ENCODE peak calls at places on chromosomes 3 and 15, in four cellular contexts. R is K562, U is H1, D is HCT116. Z is an unnamed sample.

GRCh38 chr15:45200799-45201556 is 13.2 kb upstream of the SHF start:
- DNase-seq in R (peak), U (no peak), D (peak), Z (peak)

GRCh38 chr3:34483290-34483887 is 685.0 kb downstream of the PDCD6IP start:
- DNase-seq in R (no peak), U (no peak), D (no peak), Z (no peak)

GRCh38 chr3:159797771-159798170 is 190.9 kb upstream of the IL12A start:
- DNase-seq in R (no peak), U (no peak), D (no peak), Z (no peak)

GRCh38 chr3:134803051-134803505 is 8.0 kb downstream of the EPHB1 start:
- DNase-seq in R (no peak), U (no peak), D (no peak), Z (peak)

GRCh38 chr15:94523873-94524272 is 292.5 kb downstream of the MCTP2 start:
- DNase-seq in R (no peak), U (no peak), D (no peak), Z (no peak)

GRCh38 chr3:107206141-107206540 is 171.1 kb upstream of the CCDC54 start:
- DNase-seq in R (peak), U (no peak), D (peak), Z (no peak)

GRCh38 chr3:42535981-42536784 is 33.7 kb downstream of the VIPR1 start:
- DNase-seq in R (peak), U (peak), D (no peak), Z (no peak)

GRCh38 chr15:49827311-49827710 is 206.5 kb downstream of the DTWD1 start:
- DNase-seq in R (no peak), U (no peak), D (no peak), Z (no peak)

GRCh38 chr3:178078933-178079332 is 457.3 kb upstream of the KCNMB2 start:
- DNase-seq in R (no peak), U (no peak), D (no peak), Z (no peak)

GRCh38 chr15:34206016-34206415 is 3.9 kb downstream of the KATNBL1 start:
- DNase-seq in R (no peak), U (no peak), D (no peak), Z (no peak)

GRCh38 chr15:75725021-75725718 is 12.5 kb upstream of the CSPG4 start:
- DNase-seq in R (no peak), U (no peak), D (no peak), Z (no peak)

GRCh38 chr3:113606539-113607218 is 74.3 kb downstream of the SIDT1 start:
- DNase-seq in R (no peak), U (no peak), D (no peak), Z (peak)

GRCh38 chr15:89665449-89666146 is 10.3 kb upstream of the KIF7 start:
- DNase-seq in R (no peak), U (no peak), D (no peak), Z (no peak)

GRCh38 chr3:184691397-184692131 is 20.3 kb downstream of the MAGEF1 start:
- DNase-seq in R (no peak), U (no peak), D (no peak), Z (no peak)

GRCh38 chr15:94844533-94845390 is 613.4 kb downstream of the MCTP2 start:
- DNase-seq in R (peak), U (no peak), D (no peak), Z (no peak)

GRCh38 chr3:125168711-125169410 is 43.7 kb downstream of the SLC12A8 start:
- DNase-seq in R (no peak), U (no peak), D (no peak), Z (no peak)

GRCh38 chr3:193389335-193389734 is 10.8 kb upstream of the ATP13A5 start:
- DNase-seq in R (no peak), U (peak), D (no peak), Z (no peak)

GRCh38 chr15:39381517-39381916 is 199.4 kb upstream of the THBS1 start:
- DNase-seq in R (no peak), U (no peak), D (no peak), Z (peak)

GRCh38 chr3:173584834-173585831 is 187.6 kb downstream of the NLGN1 start:
- DNase-seq in R (no peak), U (no peak), D (no peak), Z (no peak)

GRCh38 chr15:45203182-45203581 is 15.4 kb upstream of the SHF start:
- DNase-seq in R (no peak), U (no peak), D (no peak), Z (no peak)

GRCh38 chr3:73813291-73813977 is 188.7 kb upstream of the PDZRN3 start:
- DNase-seq in R (no peak), U (no peak), D (no peak), Z (no peak)

GRCh38 chr3:184968115-184968514 is 156.1 kb downstream of the VPS8 start:
- DNase-seq in R (no peak), U (no peak), D (no peak), Z (no peak)

GRCh38 chr3:32401541-32402052 is 9.9 kb downstream of the CMTM7 start:
- DNase-seq in R (no peak), U (no peak), D (no peak), Z (no peak)

GRCh38 chr3:193787496-193787870 is 194.5 kb downstream of the OPA1 start:
- DNase-seq in R (no peak), U (no peak), D (no peak), Z (no peak)

GRCh38 chr3:129827765-129828164 is 65.7 kb downstream of the TMCC1 start:
- DNase-seq in R (no peak), U (no peak), D (no peak), Z (peak)

GRCh38 chr15:65399997-65400396 is 22.2 kb upstream of the IGDCC3 start:
- DNase-seq in R (no peak), U (no peak), D (no peak), Z (no peak)

GRCh38 chr15:65402971-65403370 is 19.8 kb downstream of the IGDCC4 start:
- DNase-seq in R (no peak), U (no peak), D (no peak), Z (no peak)

GRCh38 chr15:65401607-65402240 is 21.0 kb downstream of the IGDCC4 start:
- DNase-seq in R (no peak), U (no peak), D (no peak), Z (no peak)

GRCh38 chr15:65399001-65399706 is 21.4 kb upstream of the IGDCC3 start:
- DNase-seq in R (no peak), U (no peak), D (no peak), Z (no peak)

DNA sequence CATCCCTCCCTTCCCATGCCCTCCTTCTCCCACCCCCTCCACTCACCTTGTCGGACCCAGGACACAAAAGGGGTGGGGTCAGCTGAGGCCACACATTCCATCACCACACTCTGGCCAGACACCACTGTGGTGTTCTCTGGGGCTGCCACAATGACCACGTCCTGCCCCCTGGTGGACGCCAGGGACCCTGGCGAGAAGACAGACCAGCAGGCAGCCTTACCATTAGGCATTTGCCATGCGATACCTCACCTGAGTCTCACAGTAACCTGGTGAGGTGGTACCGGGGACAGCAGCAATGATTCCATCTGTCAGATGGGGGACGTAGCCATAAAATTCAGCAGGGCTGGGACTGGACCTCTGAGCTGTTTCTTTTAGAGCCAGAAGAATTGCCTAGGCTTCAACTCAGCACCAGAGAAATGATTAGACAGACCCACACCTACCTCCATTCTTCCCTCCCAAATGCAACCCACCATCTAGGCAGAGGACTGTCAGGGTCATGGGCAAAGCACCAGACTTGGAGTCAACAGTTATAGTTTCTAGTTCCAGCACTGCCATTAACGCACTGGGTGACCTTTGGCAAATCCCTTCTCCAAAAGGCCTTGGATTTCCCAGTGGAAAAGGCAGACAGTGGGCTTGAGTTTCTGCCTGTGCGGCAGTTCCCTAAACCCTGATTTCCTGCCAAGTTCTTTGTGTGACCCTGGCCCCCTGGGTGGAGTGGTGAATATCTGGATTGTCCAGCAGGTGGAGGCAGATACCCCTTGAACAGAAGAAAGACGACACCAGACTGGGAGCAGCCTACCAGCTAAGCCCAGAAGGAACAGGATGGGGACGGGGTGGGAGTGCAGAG is 21.8 kb downstream of the IGDCC4 start:
- DNase-seq in R (peak), U (peak), D (peak), Z (no peak)
- TF ChIP-seq EGR1 in R (no peak), U (peak), D (no peak), Z (no peak)

GRCh38 chr3:9324944-9325343 is 37.9 kb upstream of the THUMPD3 start:
- DNase-seq in R (no peak), U (no peak), D (no peak), Z (no peak)

GRCh38 chr3:9327578-9327977 is 35.3 kb upstream of the THUMPD3 start:
- DNase-seq in R (no peak), U (no peak), D (no peak), Z (no peak)

GRCh38 chr3:9330166-9330703 is 32.6 kb upstream of the THUMPD3 start:
- DNase-seq in R (no peak), U (no peak), D (no peak), Z (no peak)
- TF ChIP-seq EGR1 in R (no peak), U (no peak), D (no peak), Z (no peak)

GRCh38 chr15:55434989-55435825 is 26.9 kb downstream of the PIERCE2 start:
- DNase-seq in R (peak), U (peak), D (peak), Z (no peak)
- TF ChIP-seq EGR1 in R (no peak), U (no peak), D (no peak), Z (no peak)

DNA sequence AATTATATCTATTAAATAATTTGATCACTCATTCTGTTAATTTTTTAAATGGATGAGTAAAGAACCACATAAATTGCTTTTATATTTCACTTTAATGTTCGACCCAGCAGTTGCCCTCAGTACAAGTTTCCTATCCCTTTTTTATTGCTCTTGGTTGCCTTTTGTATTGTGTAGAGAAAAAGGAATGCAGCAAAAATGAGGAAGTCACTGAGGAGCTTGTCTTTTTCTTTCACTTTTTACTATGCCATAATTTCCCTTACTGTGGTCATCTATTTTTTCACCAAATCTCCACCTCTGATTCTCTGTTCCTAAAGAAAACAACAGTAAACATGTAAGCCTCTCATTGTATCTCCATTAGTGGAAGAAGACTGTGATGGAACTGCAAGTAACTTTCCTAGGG is 122.7 kb downstream of the B3GALNT1 start:
- DNase-seq in R (no peak), U (no peak), D (no peak), Z (no peak)
- TF ChIP-seq EGR1 in R (no peak), U (no peak), D (no peak), Z (no peak)

DNA sequence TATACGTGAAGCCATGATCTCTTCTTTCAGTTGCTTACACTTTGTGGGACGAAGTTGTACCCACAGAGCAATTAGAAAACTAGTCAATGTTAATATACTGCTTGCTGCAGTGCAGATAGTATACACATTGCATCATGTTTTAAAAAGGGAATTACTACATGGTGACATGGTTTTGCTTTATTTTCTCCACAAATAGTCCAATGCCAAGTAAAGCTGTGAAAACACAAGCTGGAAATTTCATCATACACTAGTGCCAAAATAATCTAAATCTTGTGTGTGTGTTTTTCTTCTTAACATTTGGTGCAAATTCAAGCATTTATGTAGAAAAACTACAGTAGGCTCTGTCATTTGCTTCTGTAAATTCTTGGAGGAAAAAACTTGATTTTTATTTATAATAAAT is 233.0 kb downstream of the EPHA3 start:
- DNase-seq in R (no peak), U (no peak), D (no peak), Z (no peak)
- TF ChIP-seq EGR1 in R (no peak), U (no peak), D (no peak), Z (no peak)

GRCh38 chr3:197028711-197029510 is 706 bp downstream of the MELTF start:
- DNase-seq in R (peak), U (no peak), D (no peak), Z (no peak)

GRCh38 chr3:197027896-197028710 is 1.5 kb downstream of the MELTF start:
- DNase-seq in R (no peak), U (no peak), D (no peak), Z (no peak)

GRCh38 chr3:197030379-197031314 is 1.0 kb upstream of the MELTF start:
- DNase-seq in R (peak), U (no peak), D (no peak), Z (no peak)

GRCh38 chr3:197029511-197030167 is at the start of gene MELTF:
- DNase-seq in R (peak), U (no peak), D (no peak), Z (no peak)

DNA sequence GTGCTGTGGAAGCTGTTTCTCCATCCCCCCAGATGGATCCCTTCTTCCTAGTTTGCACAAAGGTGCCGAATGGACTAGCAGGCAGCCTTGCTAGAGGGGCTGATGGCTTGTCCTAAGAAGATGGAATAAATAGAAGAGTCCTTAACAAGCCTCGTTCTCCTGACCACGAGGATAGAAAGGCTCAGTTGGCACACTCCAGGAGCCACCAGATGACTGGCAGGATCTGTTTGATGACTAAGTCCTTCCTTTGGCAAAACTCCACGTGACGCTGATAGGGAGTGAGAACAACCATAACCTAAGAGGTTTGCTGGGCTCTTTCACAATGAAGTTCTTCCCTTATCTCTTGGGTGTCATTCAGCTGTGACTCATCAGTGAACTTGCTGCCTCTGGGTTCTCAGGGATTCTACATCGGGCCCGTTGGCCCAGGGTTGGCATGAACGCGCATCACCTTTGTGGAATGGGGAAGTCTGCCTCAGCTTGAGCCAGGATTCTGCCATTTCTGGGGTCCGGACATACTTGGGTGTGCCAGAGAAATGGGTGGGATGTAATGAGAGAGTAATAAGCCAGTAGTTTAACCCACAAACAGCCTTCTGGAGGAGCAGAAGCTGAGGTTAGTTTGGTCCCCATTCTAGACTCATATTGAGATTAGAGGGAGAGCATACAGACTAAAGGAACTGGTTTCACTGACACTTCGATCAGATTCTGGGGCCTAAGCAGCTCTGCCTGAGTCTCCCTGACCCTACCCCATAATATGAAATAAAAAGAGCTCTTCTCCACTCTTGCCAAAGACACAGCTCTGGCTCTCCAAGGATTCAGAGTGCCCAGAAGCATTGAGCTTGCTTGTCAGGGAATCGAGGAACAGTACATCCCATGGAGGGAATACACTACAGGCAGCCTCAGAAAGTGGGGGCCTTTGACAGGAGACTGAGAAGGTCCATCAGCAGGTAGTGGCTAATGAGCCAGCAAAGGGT is 2.0 kb upstream of the MELTF start:
- DNase-seq in R (peak), U (no peak), D (peak), Z (no peak)
- TF ChIP-seq EGR1 in R (no peak), U (no peak), D (no peak), Z (no peak)

GRCh38 chr3:157089455-157090221 is 70.3 kb downstream of the CCNL1 start:
- DNase-seq in R (peak), U (no peak), D (no peak), Z (peak)
- TF ChIP-seq EGR1 in R (peak), U (no peak), D (no peak), Z (peak)

GRCh38 chr15:100252359-100252758 is 89.4 kb downstream of the ADAMTS17 start:
- DNase-seq in R (no peak), U (no peak), D (no peak), Z (no peak)
- TF ChIP-seq EGR1 in R (no peak), U (no peak), D (no peak), Z (no peak)

Z was measured in GM12878.